ENCODE peak calls at places on chromosomes 5 and 9, in four cellular contexts. E is stomach, W is kidney, I is OCI-LY7. G is an unnamed sample. For H3K4me1, the result is how much of the 10 kb centered on the place peaks cover.

GRCh38 chr5:158947831-158948230 is 151.9 kb downstream of the EBF1 start:
- DNase-seq in E (no peak), W (no peak), I (no peak), G (no peak)

GRCh38 chr9:20297646-20298084 is 324.6 kb downstream of the MLLT3 start:
- DNase-seq in E (no peak), W (no peak), I (no peak), G (no peak)

GRCh38 chr5:111757582-111758283 is 739 bp upstream of the NREP start:
- DNase-seq in E (peak), W (peak), I (peak), G (peak)

GRCh38 chr5:124995451-124995850 is 249.0 kb upstream of the ZNF608 start:
- DNase-seq in E (no peak), W (no peak), I (no peak), G (no peak)

GRCh38 chr5:33257807-33258491 is 182.8 kb upstream of the TARS1 start:
- DNase-seq in E (no peak), W (no peak), I (no peak), G (no peak)

GRCh38 chr5:116395178-116395577 is 179.4 kb downstream of the SEMA6A start:
- DNase-seq in E (no peak), W (no peak), I (no peak), G (no peak)

GRCh38 chr5:74136276-74136675 is 504.3 kb downstream of the ENC1 start:
- DNase-seq in E (no peak), W (no peak), I (no peak), G (no peak)

GRCh38 chr5:150289551-150290390 is at the start of gene CAMK2A:
- DNase-seq in E (no peak), W (peak), I (no peak), G (no peak)

GRCh38 chr9:107694390-107694789 is 204.8 kb upstream of the KLF4 start:
- DNase-seq in E (no peak), W (no peak), I (no peak), G (no peak)

GRCh38 chr9:131650254-131650653 is 89.6 kb downstream of the RAPGEF1 start:
- DNase-seq in E (no peak), W (peak), I (no peak), G (peak)

GRCh38 chr9:98202252-98202651 is 9.8 kb upstream of the CORO2A start:
- DNase-seq in E (no peak), W (no peak), I (no peak), G (no peak)

GRCh38 chr9:136438548-136438908 is 1.1 kb downstream of the INPP5E start:
- DNase-seq in E (no peak), W (peak), I (peak), G (no peak)

DNA sequence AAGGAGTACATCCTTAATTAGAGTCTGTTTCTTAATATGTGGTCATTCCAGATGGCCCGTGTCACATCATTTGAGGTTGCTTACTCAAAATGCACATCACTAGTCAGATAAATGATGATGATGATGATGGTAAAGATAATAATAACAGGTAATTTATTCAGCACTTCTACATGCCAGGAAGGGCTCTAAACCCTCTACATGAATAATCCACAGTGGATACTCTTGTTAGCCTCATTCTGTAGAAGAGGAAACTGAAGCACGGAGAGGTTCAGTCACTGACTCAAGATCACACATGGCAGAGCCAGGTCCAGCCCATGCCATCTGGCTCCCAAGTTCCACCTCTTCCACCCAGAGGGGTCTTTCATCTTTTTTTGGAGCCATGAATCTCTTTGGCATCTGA is 11.7 kb downstream of the SH3PXD2B start:
- DNase-seq in E (no peak), W (no peak), I (no peak), G (no peak)
- H3K4me1 ChIP-seq in E (under half), W (under half), I (under half), G (half or more)

GRCh38 chr9:120914953-120915352 is 11.6 kb downstream of the TRAF1 start:
- DNase-seq in E (no peak), W (no peak), I (no peak), G (no peak)

GRCh38 chr9:120917989-120918630 is 8.5 kb downstream of the TRAF1 start:
- DNase-seq in E (no peak), W (no peak), I (no peak), G (no peak)

GRCh38 chr9:120917285-120917684 is 9.3 kb downstream of the TRAF1 start:
- DNase-seq in E (no peak), W (no peak), I (no peak), G (no peak)

GRCh38 chr9:120915854-120916495 is 10.6 kb downstream of the TRAF1 start:
- DNase-seq in E (no peak), W (no peak), I (peak), G (no peak)

DNA sequence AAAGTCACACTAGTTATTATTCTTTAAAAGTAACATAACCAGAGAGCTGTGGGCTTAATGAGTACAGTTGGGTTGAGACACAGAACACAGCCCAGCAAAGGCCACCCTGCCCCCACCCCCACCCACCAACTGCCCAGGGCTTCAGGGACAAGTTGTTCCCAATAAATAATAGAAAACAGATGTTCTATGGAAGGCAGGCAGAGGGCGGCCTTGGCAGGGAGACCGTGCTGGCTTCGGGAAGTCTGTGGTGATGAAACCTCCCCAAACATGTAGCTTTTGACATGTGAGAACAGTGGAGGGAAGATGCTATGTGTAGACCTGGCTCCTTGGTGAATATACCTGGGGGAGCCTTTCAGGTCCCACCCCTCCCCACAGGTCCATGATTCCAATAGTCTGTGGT is 10.0 kb downstream of the TRAF1 start:
- DNase-seq in E (no peak), W (peak), I (no peak), G (no peak)
- TF ChIP-seq CTCF in E (no peak), W (no peak), I (no peak), G (no peak)

GRCh38 chr9:74407166-74407565 is 90.0 kb upstream of the RORB start:
- DNase-seq in E (no peak), W (no peak), I (no peak), G (no peak)

GRCh38 chr9:74404620-74405019 is 92.5 kb upstream of the RORB start:
- DNase-seq in E (no peak), W (no peak), I (peak), G (no peak)
- H3K4me1 ChIP-seq in E (under half), W (under half), I (under half), G (under half)

DNA sequence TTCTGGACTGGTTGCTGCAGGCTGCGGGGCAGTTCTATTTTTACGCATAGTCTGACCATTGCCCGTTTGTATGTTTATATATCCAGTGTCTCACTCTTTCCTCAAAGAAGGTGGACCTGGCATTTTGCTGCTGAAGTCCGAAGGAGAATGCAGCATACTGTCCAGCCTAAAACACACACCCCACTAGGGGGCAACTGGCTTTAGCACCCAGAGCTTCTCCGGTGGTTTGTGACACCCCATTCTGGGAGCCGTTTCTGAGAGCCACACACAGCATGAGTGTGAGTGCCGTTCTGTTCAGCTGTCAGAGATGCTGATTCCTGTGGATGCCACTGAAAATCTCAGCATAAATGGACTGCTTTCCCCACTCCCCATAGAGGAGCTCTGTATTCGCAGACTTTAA is 290.5 kb upstream of the TAS2R1 start:
- DNase-seq in E (no peak), W (no peak), I (no peak), G (no peak)
- TF ChIP-seq CTCF in E (no peak), W (no peak), I (no peak), G (no peak)

GRCh38 chr5:68290260-68290674 is 74.7 kb downstream of the PIK3R1 start:
- DNase-seq in E (peak), W (no peak), I (no peak), G (no peak)
- H3K4me1 ChIP-seq in E (under half), W (under half), I (under half), G (half or more)

DNA sequence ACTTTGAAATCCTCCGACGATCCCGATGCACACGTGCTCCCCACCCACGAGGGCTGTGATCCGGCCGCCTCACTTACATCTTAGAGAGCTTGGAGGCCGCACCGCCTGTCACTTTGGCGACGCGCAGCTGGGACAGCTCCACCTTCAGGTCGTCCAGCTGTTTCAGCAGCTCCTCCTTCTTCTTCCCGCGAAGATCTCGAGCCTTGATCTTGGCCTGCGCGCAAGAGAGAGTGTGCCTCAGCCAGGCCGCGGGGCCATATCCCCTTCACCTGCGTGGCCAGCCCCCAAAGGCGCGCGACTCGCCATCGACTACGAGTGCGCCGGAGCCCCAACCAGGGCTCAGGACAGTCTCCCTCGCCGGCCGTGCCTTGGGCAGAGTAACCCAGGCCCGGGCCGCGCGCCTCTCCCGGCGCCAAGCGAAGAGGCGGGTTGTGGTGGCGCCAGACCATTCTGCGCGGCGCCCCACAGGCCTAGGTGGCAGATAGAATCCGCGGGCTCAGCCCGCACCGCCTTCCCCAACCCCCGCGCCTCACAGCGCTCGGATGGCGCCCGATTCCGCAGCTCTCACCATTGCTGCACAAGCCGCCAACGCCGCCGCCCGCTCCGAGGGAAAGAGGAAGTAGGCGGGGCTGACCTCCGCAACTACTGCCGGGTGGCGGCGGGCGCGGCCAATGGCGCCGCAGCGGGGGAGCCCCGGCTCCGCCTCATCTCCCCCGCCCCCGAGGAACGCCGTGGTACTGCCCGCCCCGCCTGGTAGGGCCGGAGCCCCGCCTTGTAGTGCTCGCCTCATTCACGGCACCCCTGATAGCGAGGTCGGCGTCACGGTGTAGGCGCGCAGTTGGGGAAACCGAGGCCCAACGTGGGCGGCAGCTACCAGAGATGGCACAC is at the start of the genes ARPC5L and RPL35:
- DNase-seq in E (peak), W (peak), I (peak), G (peak)
- TF ChIP-seq CTCF in E (no peak), W (no peak), I (peak), G (peak)

GRCh38 chr5:154644745-154645411 is 110.3 kb upstream of the LARP1 start:
- DNase-seq in E (no peak), W (peak), I (no peak), G (no peak)

GRCh38 chr5:154648706-154649105 is 106.5 kb upstream of the LARP1 start:
- DNase-seq in E (peak), W (peak), I (no peak), G (peak)

GRCh38 chr5:154648229-154648628 is 106.9 kb upstream of the LARP1 start:
- DNase-seq in E (no peak), W (peak), I (no peak), G (no peak)

GRCh38 chr5:154647760-154648143 is 107.4 kb upstream of the LARP1 start:
- DNase-seq in E (no peak), W (no peak), I (no peak), G (no peak)

DNA sequence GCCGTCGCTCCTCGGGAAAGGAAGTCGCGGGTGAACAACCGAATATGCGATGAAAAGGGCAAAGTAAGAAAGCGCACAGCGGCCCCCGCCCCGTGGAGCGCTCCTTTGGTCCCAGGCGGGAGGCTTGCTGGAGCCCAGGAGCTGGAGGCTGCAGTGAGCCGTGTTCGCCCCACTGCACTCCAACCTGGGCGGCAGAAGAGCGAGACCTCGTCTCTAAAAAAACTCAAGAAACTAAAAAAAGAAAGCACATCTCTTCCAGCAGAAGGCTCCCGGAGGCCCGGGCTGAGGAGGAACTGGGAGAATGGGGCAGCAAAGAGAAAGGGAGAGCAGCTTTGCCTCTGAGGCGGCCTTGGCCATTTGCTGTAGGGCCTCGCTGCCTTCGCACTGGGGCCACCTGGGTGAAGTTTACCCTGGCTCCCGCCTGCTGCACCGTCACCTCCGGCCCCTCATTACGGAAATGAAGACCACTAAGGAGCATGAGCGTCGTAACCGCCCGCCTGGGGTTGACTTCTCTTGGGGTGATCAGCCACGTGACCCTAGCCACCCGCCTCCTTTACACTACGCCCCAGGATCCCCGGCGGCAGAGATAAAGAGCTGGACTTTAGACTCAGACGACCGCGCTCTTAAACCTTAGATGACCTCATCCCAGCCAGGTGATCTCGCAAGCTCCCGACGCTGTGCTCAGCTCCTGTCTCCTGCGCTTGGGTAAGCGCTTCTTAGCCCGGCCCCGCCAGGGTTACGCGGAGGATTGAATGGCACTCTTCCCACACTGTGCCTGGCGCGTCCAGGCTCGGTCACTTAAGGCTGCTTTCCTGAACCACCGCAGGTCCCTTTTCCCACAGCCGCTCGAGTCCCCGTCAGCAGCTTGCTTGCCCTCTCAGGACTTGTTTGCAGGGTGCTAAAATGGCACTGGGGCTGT is 108.1 kb upstream of the LARP1 start:
- DNase-seq in E (peak), W (peak), I (no peak), G (peak)
- H3K4me1 ChIP-seq in E (under half), W (under half), I (under half), G (under half)

DNA sequence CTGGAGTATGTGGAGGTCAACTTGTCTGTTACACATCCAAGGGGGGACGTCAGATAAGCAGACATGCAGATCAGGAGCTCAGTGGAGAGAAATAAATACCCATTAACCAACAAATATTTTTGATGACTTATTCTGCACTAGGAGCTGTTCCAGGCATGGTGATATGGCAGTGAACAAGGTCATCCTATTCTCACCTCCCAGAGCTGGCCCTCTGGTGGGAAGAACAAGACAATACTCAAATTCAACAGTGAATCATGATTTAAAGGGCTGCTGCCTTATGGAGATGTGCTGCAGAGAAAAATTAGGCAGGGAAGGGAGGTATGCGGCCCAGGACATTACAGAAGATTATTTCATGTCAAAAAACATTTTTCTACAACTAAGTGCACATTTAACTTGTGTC is 36.5 kb downstream of the SYK start:
- DNase-seq in E (peak), W (no peak), I (peak), G (no peak)
- TF ChIP-seq CTCF in E (no peak), W (no peak), I (peak), G (no peak)

GRCh38 chr9:93066978-93067603 is 8.6 kb downstream of the SUSD3 start:
- DNase-seq in E (no peak), W (no peak), I (no peak), G (no peak)
- H3K4me1 ChIP-seq in E (under half), W (under half), I (under half), G (under half)

GRCh38 chr9:113154471-113154870 is 3.7 kb downstream of the SLC31A2 start:
- DNase-seq in E (no peak), W (no peak), I (no peak), G (no peak)

GRCh38 chr9:113155911-113156559 is 5.2 kb downstream of the SLC31A2 start:
- DNase-seq in E (no peak), W (no peak), I (no peak), G (no peak)

GRCh38 chr9:113154936-113155335 is 4.1 kb downstream of the SLC31A2 start:
- DNase-seq in E (no peak), W (no peak), I (no peak), G (no peak)

GRCh38 chr9:113158446-113158845 is 7.6 kb downstream of the SLC31A2 start:
- DNase-seq in E (no peak), W (no peak), I (no peak), G (no peak)

DNA sequence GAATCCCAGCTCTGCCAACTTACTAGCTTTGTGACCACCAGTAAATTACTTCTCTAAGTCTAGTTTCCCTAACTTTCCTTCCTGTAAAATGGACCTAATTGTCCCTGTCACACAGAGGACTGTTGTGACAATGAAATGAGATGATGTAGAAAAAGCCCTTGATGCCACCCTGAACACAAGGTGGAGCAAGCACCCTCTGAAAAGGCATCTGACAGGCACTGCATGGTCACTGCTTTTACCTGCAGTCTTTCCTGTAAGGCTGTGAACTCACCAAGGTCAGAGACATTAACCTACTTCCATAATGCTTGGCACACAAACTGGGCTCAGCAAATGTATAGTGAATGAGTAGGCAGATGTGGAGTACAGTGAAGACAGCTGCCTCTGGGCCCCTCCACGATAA is 6.1 kb downstream of the SLC31A2 start:
- DNase-seq in E (no peak), W (no peak), I (peak), G (no peak)
- TF ChIP-seq CTCF in E (no peak), W (no peak), I (peak), G (no peak)

G was measured in lower lobe of right lung.